ENCODE peak calls at places on chromosome 3, in six cellular contexts. C is fibroblast of pulmonary artery; D is activated naive CD8-positive, alpha-beta T cell treated with anti-CD3 and anti-CD28 coated beads for 36 hours; Q is OCI-LY7; G is esophagus squamous epithelium; O is thoracic aorta. F is an unnamed sample.

GRCh38 chr3:151169700-151170224 is 33.3 kb downstream of the GPR171 start:
- DNase-seq in O (no peak), D (peak), G (no peak), Q (no peak), C (no peak), F (peak)

GRCh38 chr3:34742151-34742550 is 897.2 kb upstream of the ARPP21 start:
- DNase-seq in G (no peak), D (no peak), O (no peak), Q (no peak), C (no peak), F (no peak)

GRCh38 chr3:48614044-48614443 is 4.6 kb upstream of the UQCRC1 start:
- DNase-seq in Q (no peak), D (no peak), C (peak), G (no peak), O (no peak), F (peak)

GRCh38 chr3:105094588-105094987 is 272.1 kb upstream of the ALCAM start:
- DNase-seq in O (no peak), Q (no peak), C (no peak), D (no peak), G (no peak), F (no peak)

GRCh38 chr3:25855281-25855680 is 65.4 kb downstream of the OXSM start:
- DNase-seq in O (no peak), C (no peak), Q (no peak), D (no peak), G (no peak), F (no peak)

GRCh38 chr3:33914731-33915389 is 116.4 kb downstream of the PDCD6IP start:
- DNase-seq in Q (no peak), G (no peak), O (no peak), C (no peak), D (no peak), F (no peak)

GRCh38 chr3:177679568-177680441 is 482.5 kb upstream of the TBL1XR1 start:
- DNase-seq in D (peak), Q (no peak), O (no peak), C (peak), G (no peak), F (peak)

GRCh38 chr3:127744216-127744815 is 71.6 kb downstream of the ABTB1 start:
- DNase-seq in D (no peak), Q (no peak), G (no peak), C (no peak), O (no peak), F (no peak)

GRCh38 chr3:126865736-126866135 is 117.2 kb upstream of the PLXNA1 start:
- DNase-seq in C (no peak), G (no peak), D (no peak), O (no peak), Q (no peak), F (no peak)

GRCh38 chr3:113110263-113110662 is 101.1 kb upstream of the BOC start:
- DNase-seq in D (no peak), Q (no peak), O (no peak), C (peak), G (no peak), F (no peak)

GRCh38 chr3:38027466-38028465 is 1.7 kb downstream of the PLCD1 start:
- DNase-seq in G (no peak), D (no peak), C (no peak), Q (no peak), O (no peak), F (no peak)

GRCh38 chr3:10417849-10418248 is 87.5 kb downstream of the ATP2B2 start:
- DNase-seq in D (no peak), Q (peak), C (peak), O (no peak), G (no peak), F (peak)

GRCh38 chr3:127809611-127810010 is 12.7 kb downstream of the MGLL start:
- DNase-seq in C (no peak), O (no peak), D (no peak), Q (no peak), G (no peak), F (no peak)

GRCh38 chr3:72346526-72346926 is 501.7 kb downstream of the SHQ1 start:
- DNase-seq in C (peak), G (no peak), O (peak), D (no peak), Q (no peak), F (no peak)

GRCh38 chr3:69085543-69086132 is 901 bp downstream of the ARL6IP5 start:
- DNase-seq in D (no peak), C (no peak), O (no peak), Q (peak), G (no peak), F (no peak)

GRCh38 chr3:113758389-113759029 is 11.7 kb downstream of the ATP6V1A start:
- DNase-seq in Q (no peak), C (peak), O (no peak), G (no peak), D (no peak), F (no peak)

GRCh38 chr3:140363801-140364200 is 314.1 kb upstream of the TRIM42 start:
- DNase-seq in D (no peak), O (no peak), Q (no peak), G (no peak), C (no peak), F (no peak)

GRCh38 chr3:172067837-172068440 is 28.6 kb downstream of the FNDC3B start:
- DNase-seq in Q (no peak), D (no peak), G (no peak), C (no peak), O (no peak), F (no peak)

GRCh38 chr3:152258448-152259302 is 10.1 kb upstream of the MBNL1 start:
- DNase-seq in Q (no peak), D (peak), O (peak), G (no peak), C (peak), F (peak)

GRCh38 chr3:51680663-51681230 is 9.7 kb downstream of the TEX264 start:
- DNase-seq in G (no peak), Q (no peak), D (no peak), C (no peak), O (no peak), F (no peak)

GRCh38 chr3:49668414-49668797 is 5.7 kb upstream of the APEH start:
- DNase-seq in G (no peak), Q (peak), O (no peak), C (no peak), D (no peak), F (peak)

GRCh38 chr3:127174715-127175140 is 18.2 kb upstream of the PRR23E start:
- DNase-seq in C (no peak), D (no peak), O (no peak), G (no peak), Q (no peak), F (no peak)

GRCh38 chr3:71581451-71581980 is 2.0 kb downstream of the FOXP1 start:
- DNase-seq in O (no peak), D (peak), Q (peak), G (no peak), C (no peak), F (no peak)

F was measured in Kasumi-1.